ENCODE peak calls at places on chromosomes 6 and 20, in nine cellular contexts. V, J, I, U, C, B, L, E and H are unnamed samples.

GRCh38 chr6:56913276-56914138 is 41.4 kb upstream of the BEND6 start:
- DNase-seq in V (no peak), J (no peak), I (no peak), U (no peak), C (no peak), B (no peak), L (no peak), E (no peak), H (no peak)

GRCh38 chr6:30091577-30092381 is 16.2 kb upstream of the RNF39 start:
- DNase-seq in V (peak; percentile 69), J (peak; percentile 78), I (peak; percentile 95), U (no peak), C (no peak), B (no peak), L (no peak), E (peak; percentile 71), H (peak; percentile 69)

GRCh38 chr6:104884867-104885517 is 25.3 kb upstream of the HACE1 start:
- DNase-seq in V (no peak), J (no peak), I (no peak), U (no peak), C (no peak), B (no peak), L (no peak), E (peak; percentile 44), H (no peak)

GRCh38 chr6:32944265-32944664 is 3.4 kb upstream of the HLA-DMB start:
- DNase-seq in V (no peak), J (no peak), I (no peak), U (no peak), C (no peak), B (no peak), L (no peak), E (no peak), H (peak; percentile 35)

GRCh38 chr6:118751072-118751471 is 99.7 kb upstream of the CEP85L start:
- DNase-seq in V (no peak), J (no peak), I (no peak), U (no peak), C (no peak), B (no peak), L (no peak), E (no peak), H (no peak)

GRCh38 chr6:155349129-155349528 is 34.8 kb upstream of the TFB1M start:
- DNase-seq in V (peak; percentile 38), J (no peak), I (no peak), U (no peak), C (no peak), B (no peak), L (no peak), E (no peak), H (no peak)

GRCh38 chr6:16681260-16681873 is 79.9 kb downstream of the ATXN1 start:
- DNase-seq in V (peak; percentile 97), J (peak; percentile 46), I (no peak), U (peak; percentile 64), C (no peak), B (no peak), L (no peak), E (no peak), H (no peak)

GRCh38 chr6:75282706-75283105 is 1.9 kb downstream of the TMEM30A start:
- DNase-seq in V (no peak), J (no peak), I (no peak), U (no peak), C (no peak), B (no peak), L (no peak), E (no peak), H (no peak)

GRCh38 chr20:40991181-40991889 is 37.3 kb upstream of the TOP1 start:
- DNase-seq in V (no peak), J (no peak), I (no peak), U (no peak), C (peak; percentile 61), B (no peak), L (no peak), E (no peak), H (peak; percentile 40)

GRCh38 chr20:36149469-36149868 is 5.1 kb upstream of the EPB41L1 start:
- DNase-seq in V (no peak), J (no peak), I (no peak), U (no peak), C (no peak), B (no peak), L (peak; percentile 75), E (peak; percentile 37), H (no peak)

GRCh38 chr6:17877196-17877889 is 110.1 kb downstream of the KIF13A start:
- DNase-seq in V (no peak), J (no peak), I (no peak), U (no peak), C (no peak), B (no peak), L (no peak), E (no peak), H (no peak)

GRCh38 chr6:122969999-122970398 is 26.0 kb upstream of the CLVS2 start:
- DNase-seq in V (no peak), J (no peak), I (no peak), U (no peak), C (no peak), B (no peak), L (no peak), E (no peak), H (no peak)

GRCh38 chr20:35560541-35560940 is 18.7 kb downstream of the ERGIC3 start:
- DNase-seq in V (no peak), J (no peak), I (no peak), U (no peak), C (no peak), B (no peak), L (no peak), E (no peak), H (no peak)

GRCh38 chr6:24148154-24148570 is 22.1 kb downstream of the NRSN1 start:
- DNase-seq in V (no peak), J (no peak), I (no peak), U (no peak), C (no peak), B (no peak), L (no peak), E (no peak), H (no peak)

GRCh38 chr20:20143646-20144045 is 91.3 kb downstream of the CFAP61 start:
- DNase-seq in V (no peak), J (no peak), I (no peak), U (no peak), C (no peak), B (no peak), L (no peak), E (no peak), H (no peak)

GRCh38 chr20:20085071-20085470 is 32.7 kb downstream of the CFAP61 start:
- DNase-seq in V (no peak), J (no peak), I (peak; percentile 48), U (no peak), C (no peak), B (no peak), L (peak; percentile 73), E (no peak), H (no peak)

GRCh38 chr6:125974214-125974866 is 12.0 kb upstream of the TRMT11 start:
- DNase-seq in V (peak; percentile 69), J (no peak), I (peak; percentile 48), U (peak; percentile 57), C (no peak), B (no peak), L (no peak), E (no peak), H (no peak)

GRCh38 chr6:159788276-159788675 is 1.1 kb downstream of the TCP1 start:
- DNase-seq in V (no peak), J (no peak), I (no peak), U (no peak), C (no peak), B (no peak), L (no peak), E (no peak), H (no peak)

GRCh38 chr20:53658327-53658726 is 64.7 kb upstream of the ZNF217 start:
- DNase-seq in V (no peak), J (peak; percentile 45), I (no peak), U (no peak), C (no peak), B (no peak), L (no peak), E (no peak), H (no peak)
- H3K27me3 ChIP-seq in V (no peaks in the 10 kb centered on the region), J (no peaks in the 10 kb centered on the region), I (no peaks in the 10 kb centered on the region), U (no peaks in the 10 kb centered on the region), C (no peaks in the 10 kb centered on the region), B (no peaks in the 10 kb centered on the region), L (no peaks in the 10 kb centered on the region), E (no peaks in the 10 kb centered on the region), H (no peaks in the 10 kb centered on the region)

GRCh38 chr20:14335122-14335521 is 2.3 kb downstream of the FLRT3 start:
- DNase-seq in V (no peak), J (no peak), I (no peak), U (no peak), C (no peak), B (no peak), L (no peak), E (no peak), H (no peak)

GRCh38 chr20:14334306-14334930 is 3.0 kb downstream of the FLRT3 start:
- DNase-seq in V (peak; percentile 58), J (no peak), I (peak; percentile 47), U (peak; percentile 75), C (peak; percentile 67), B (peak; percentile 9), L (no peak), E (peak; percentile 72), H (peak; percentile 47)

GRCh38 chr20:14333734-14334133 is 3.7 kb downstream of the FLRT3 start:
- DNase-seq in V (no peak), J (no peak), I (no peak), U (no peak), C (no peak), B (no peak), L (no peak), E (no peak), H (no peak)

GRCh38 chr20:14332796-14333345 is 4.5 kb downstream of the FLRT3 start:
- DNase-seq in V (no peak), J (no peak), I (no peak), U (no peak), C (no peak), B (no peak), L (no peak), E (no peak), H (no peak)

DNA sequence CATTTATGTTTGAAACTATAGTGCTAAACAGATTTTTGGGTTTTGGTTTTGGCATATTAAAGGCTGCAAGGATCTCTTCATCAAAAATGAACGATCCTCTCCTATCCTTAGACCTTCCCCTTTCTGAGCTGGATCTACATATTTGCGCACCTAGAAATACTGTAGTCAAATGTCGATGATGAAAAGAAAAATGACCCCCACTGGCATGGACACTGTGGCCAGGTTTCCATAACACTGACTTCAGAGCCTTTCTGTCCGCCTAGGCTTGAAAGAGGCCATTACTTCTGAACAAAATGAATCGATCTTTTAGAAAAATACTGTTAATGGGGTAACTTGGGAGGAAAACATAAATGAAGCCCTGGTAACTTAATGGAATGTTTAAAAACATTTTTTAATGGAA is 5.7 kb downstream of the FLRT3 start:
- DNase-seq in V (no peak), J (no peak), I (no peak), U (no peak), C (no peak), B (no peak), L (no peak), E (no peak), H (no peak)
- H3K4me1 ChIP-seq in V (no peaks in the 10 kb centered on the region), J (no peaks in the 10 kb centered on the region), I (no peaks in the 10 kb centered on the region), U (peaks cover 36% of the 10 kb centered on the region), C (peaks cover 21% of the 10 kb centered on the region), B (no peaks in the 10 kb centered on the region), L (no peaks in the 10 kb centered on the region), E (no peaks in the 10 kb centered on the region), H (no peaks in the 10 kb centered on the region)

GRCh38 chr20:57581202-57582028 is 20.5 kb downstream of the PCK1 start:
- DNase-seq in V (no peak), J (no peak), I (no peak), U (no peak), C (no peak), B (no peak), L (no peak), E (no peak), H (no peak)
- H3K27me3 ChIP-seq in V (peaks cover 74% of the 10 kb centered on the region), J (no peaks in the 10 kb centered on the region), I (no peaks in the 10 kb centered on the region), U (no peaks in the 10 kb centered on the region), C (no peaks in the 10 kb centered on the region), B (no peaks in the 10 kb centered on the region), L (peaks cover 34% of the 10 kb centered on the region), E (no peaks in the 10 kb centered on the region), H (no peaks in the 10 kb centered on the region)

GRCh38 chr6:7171119-7171518 is 63.4 kb downstream of the RREB1 start:
- DNase-seq in V (no peak), J (peak; percentile 86), I (peak; percentile 96), U (no peak), C (no peak), B (no peak), L (no peak), E (peak; percentile 44), H (no peak)
- H3K4me1 ChIP-seq in V (peaks cover 20% of the 10 kb centered on the region), J (peaks cover 33% of the 10 kb centered on the region), I (peaks cover 32% of the 10 kb centered on the region), U (peaks cover 43% of the 10 kb centered on the region), C (peaks cover 70% of the 10 kb centered on the region), B (no peaks in the 10 kb centered on the region), L (peaks cover 99% of the 10 kb centered on the region), E (peaks cover 31% of the 10 kb centered on the region), H (peaks cover 29% of the 10 kb centered on the region)